ENCODE peak calls at places on chromosome 3, in nine cellular contexts. C, Q, H, I, M, N, F, J and O are unnamed samples. For H3K4me1, the result is how much of the 10 kb centered on the place peaks cover.

GRCh38 chr3:52123106-52123708 is 31.0 kb downstream of the POC1A start:
- DNase-seq in C (peak), Q (peak), H (peak), I (peak), M (peak), N (peak), F (peak), J (peak), O (peak)

GRCh38 chr3:18247776-18248310 is 177.3 kb downstream of the SATB1 start:
- DNase-seq in C (no peak), Q (no peak), H (no peak), I (no peak), M (no peak), N (no peak), F (no peak), J (no peak), O (no peak)

GRCh38 chr3:10332481-10333358 is 11.8 kb upstream of the SEC13 start:
- DNase-seq in C (no peak), Q (no peak), H (no peak), I (no peak), M (no peak), N (no peak), F (no peak), J (no peak), O (no peak)

GRCh38 chr3:186417791-186418190 is 55.8 kb upstream of the DGKG start:
- DNase-seq in C (no peak), Q (no peak), H (no peak), I (no peak), M (peak), N (no peak), F (no peak), J (no peak), O (no peak)

GRCh38 chr3:120558784-120559227 is 37.3 kb upstream of the NDUFB4 start:
- DNase-seq in C (peak), Q (peak), H (peak), I (peak), M (peak), N (peak), F (peak), J (peak), O (peak)

GRCh38 chr3:38455639-38456430 is 2.1 kb downstream of the ACVR2B start:
- DNase-seq in C (peak), Q (peak), H (no peak), I (peak), M (no peak), N (peak), F (no peak), J (no peak), O (no peak)

GRCh38 chr3:194069421-194070219 is 66.3 kb upstream of the HES1 start:
- DNase-seq in C (no peak), Q (no peak), H (no peak), I (no peak), M (peak), N (no peak), F (no peak), J (no peak), O (no peak)

GRCh38 chr3:111971533-111971932 is 7.3 kb upstream of the ABHD10 start:
- DNase-seq in C (peak), Q (peak), H (no peak), I (no peak), M (no peak), N (peak), F (no peak), J (no peak), O (no peak)

GRCh38 chr3:4719011-4719649 is 226.0 kb downstream of the ITPR1 start:
- DNase-seq in C (no peak), Q (no peak), H (no peak), I (no peak), M (no peak), N (no peak), F (no peak), J (no peak), O (no peak)

GRCh38 chr3:17972476-17972875 is 230.0 kb upstream of the TBC1D5 start:
- DNase-seq in C (no peak), Q (no peak), H (no peak), I (no peak), M (no peak), N (no peak), F (no peak), J (no peak), O (no peak)

GRCh38 chr3:63998852-63999754 is 24.2 kb downstream of the PSMD6 start:
- DNase-seq in C (peak), Q (no peak), H (no peak), I (no peak), M (no peak), N (no peak), F (no peak), J (no peak), O (no peak)

GRCh38 chr3:170809021-170809974 is 60.7 kb downstream of the RPL22L1 start:
- DNase-seq in C (peak), Q (peak), H (no peak), I (no peak), M (peak), N (no peak), F (no peak), J (peak), O (no peak)

GRCh38 chr3:155631323-155632019 is 113.4 kb downstream of the PLCH1 start:
- DNase-seq in C (no peak), Q (no peak), H (no peak), I (no peak), M (peak), N (no peak), F (no peak), J (no peak), O (no peak)

GRCh38 chr3:97971679-97972567 is at the start of gene RIOX2:
- DNase-seq in C (peak), Q (peak), H (peak), I (peak), M (peak), N (peak), F (peak), J (peak), O (no peak)

GRCh38 chr3:82130056-82130455 is 368.6 kb upstream of the GBE1 start:
- DNase-seq in C (no peak), Q (no peak), H (no peak), I (no peak), M (no peak), N (no peak), F (no peak), J (no peak), O (no peak)

GRCh38 chr3:46866720-46867549 is 3.7 kb upstream of the MYL3 start:
- DNase-seq in C (peak), Q (peak), H (no peak), I (peak), M (peak), N (peak), F (peak), J (peak), O (peak)

GRCh38 chr3:107367353-107367752 is 9.9 kb upstream of the CCDC54 start:
- DNase-seq in C (no peak), Q (no peak), H (no peak), I (no peak), M (peak), N (no peak), F (no peak), J (peak), O (no peak)

GRCh38 chr3:18225709-18226108 is 199.4 kb downstream of the SATB1 start:
- DNase-seq in C (no peak), Q (no peak), H (no peak), I (no peak), M (no peak), N (no peak), F (no peak), J (no peak), O (no peak)

GRCh38 chr3:193605876-193606275 is 12.9 kb downstream of the OPA1 start:
- DNase-seq in C (peak), Q (peak), H (no peak), I (no peak), M (peak), N (peak), F (peak), J (peak), O (no peak)

DNA sequence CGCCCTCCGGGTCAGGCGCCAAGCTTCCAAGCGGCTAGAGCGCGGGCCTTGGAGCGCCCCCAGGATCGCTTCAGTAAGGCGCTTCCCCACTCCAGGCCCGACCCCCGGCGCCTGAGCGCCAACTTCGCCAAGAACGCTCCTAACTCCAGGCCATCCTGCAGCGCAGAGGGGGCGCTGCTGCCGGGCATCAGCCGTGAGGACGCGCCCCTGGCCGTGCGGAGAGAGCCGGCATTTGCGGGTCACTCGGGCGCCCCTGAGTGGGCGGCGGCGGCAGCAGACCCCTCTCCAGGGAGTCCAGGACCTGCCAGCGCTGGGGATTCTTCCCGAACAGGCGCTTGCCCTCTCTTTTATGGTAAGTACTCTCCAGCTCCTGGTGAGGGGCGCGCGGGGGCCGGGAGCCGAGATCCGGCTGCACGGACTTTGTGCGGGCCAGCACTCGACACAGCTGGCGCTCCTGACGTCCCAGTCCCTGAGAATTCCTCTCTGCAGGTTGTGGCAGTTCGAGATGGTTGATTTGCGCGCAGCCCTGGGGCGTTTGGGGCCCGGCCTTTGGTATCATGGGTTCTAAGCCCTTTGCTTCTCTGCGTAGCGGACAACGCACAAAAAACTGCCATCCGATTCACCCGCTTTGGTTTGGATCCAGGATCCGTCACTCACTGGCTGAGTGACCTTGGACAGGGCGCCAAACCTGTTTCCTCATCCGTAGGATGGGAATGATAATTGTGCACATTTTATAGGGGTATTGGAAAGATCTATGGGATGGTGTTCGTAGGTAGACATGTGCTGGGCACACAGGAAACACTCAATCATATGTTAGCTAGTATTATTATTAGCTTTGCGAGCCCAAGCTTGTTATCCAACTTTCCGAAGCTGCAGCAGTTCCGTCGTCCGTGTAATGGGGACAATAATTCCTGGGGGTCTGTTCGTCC is 758 bp downstream of the SPSB4 start:
- DNase-seq in C (peak), Q (no peak), H (peak), I (no peak), M (no peak), N (peak), F (no peak), J (no peak), O (no peak)
- H3K4me3 ChIP-seq in C (peak), Q (peak), H (peak), I (peak), M (peak), N (peak), F (peak), J (no peak), O (peak)

GRCh38 chr3:172279974-172280373 is 168.3 kb downstream of the GHSR start:
- DNase-seq in C (no peak), Q (no peak), H (no peak), I (no peak), M (no peak), N (no peak), F (no peak), J (no peak), O (no peak)

GRCh38 chr3:172281884-172282283 is 166.4 kb downstream of the GHSR start:
- DNase-seq in C (no peak), Q (no peak), H (no peak), I (no peak), M (no peak), N (no peak), F (no peak), J (no peak), O (no peak)

GRCh38 chr3:172283848-172284357 is 164.4 kb downstream of the GHSR start:
- DNase-seq in C (no peak), Q (no peak), H (no peak), I (no peak), M (no peak), N (no peak), F (no peak), J (no peak), O (no peak)

GRCh38 chr3:172280406-172281051 is 167.7 kb downstream of the GHSR start:
- DNase-seq in C (no peak), Q (no peak), H (no peak), I (no peak), M (peak), N (no peak), F (no peak), J (no peak), O (no peak)

DNA sequence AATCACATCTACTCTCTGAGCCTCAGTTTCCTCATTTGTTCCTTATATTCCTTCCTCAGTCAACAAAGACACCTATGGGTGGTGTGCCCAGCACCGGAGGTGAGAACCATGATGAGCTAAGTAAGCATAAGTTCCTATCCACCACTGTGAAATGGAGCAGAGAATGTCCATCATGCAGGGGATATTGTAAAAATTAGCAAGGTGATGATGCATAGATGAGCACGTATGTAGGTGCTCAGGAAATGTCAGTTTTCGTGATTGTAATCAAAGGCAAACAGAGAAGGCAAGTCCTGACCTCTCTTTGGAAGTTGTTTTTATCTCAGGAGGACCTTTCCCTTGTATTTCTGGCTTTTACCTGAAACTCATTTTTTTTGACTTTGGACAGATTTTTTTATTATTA is 165.4 kb downstream of the GHSR start:
- DNase-seq in C (no peak), Q (no peak), H (no peak), I (no peak), M (no peak), N (no peak), F (no peak), J (no peak), O (no peak)
- H3K4me1 ChIP-seq in C (under half), Q (under half), H (under half), I (under half), M (half or more), N (under half), F (under half), J (under half), O (half or more)

GRCh38 chr3:177199206-177199765 is 2.0 kb upstream of the TBL1XR1 start:
- DNase-seq in C (no peak), Q (no peak), H (no peak), I (no peak), M (no peak), N (no peak), F (no peak), J (no peak), O (no peak)
- H3K4me3 ChIP-seq in C (no peak), Q (no peak), H (no peak), I (no peak), M (no peak), N (no peak), F (no peak), J (peak), O (no peak)

DNA sequence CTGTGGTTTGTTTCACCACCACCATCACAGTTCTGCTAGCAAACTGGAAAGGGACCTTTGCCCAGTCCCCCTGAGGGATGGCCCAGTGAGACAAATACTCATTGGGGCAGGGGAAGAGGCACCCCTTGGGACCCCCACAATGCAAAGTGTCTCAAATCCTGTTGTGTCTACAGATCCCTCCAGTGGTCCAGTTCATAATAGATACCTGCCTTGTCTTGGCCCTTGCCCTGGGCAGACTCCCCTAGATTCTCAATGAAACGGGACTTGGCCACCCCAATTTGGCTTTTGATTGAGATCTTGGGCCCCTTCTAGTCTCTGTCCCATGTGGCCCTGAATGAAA is 43.8 kb upstream of the RAB6B start:
- DNase-seq in C (no peak), Q (no peak), H (no peak), I (no peak), M (no peak), N (no peak), F (no peak), J (no peak), O (no peak)
- H3K4me1 ChIP-seq in C (under half), Q (under half), H (under half), I (under half), M (under half), N (under half), F (under half), J (under half), O (under half)

GRCh38 chr3:128725932-128726690 is at the start of gene RAB7A:
- DNase-seq in C (peak), Q (peak), H (peak), I (peak), M (peak), N (peak), F (peak), J (peak), O (peak)

GRCh38 chr3:128726691-128727031 is 678 bp downstream of the RAB7A start:
- DNase-seq in C (peak), Q (peak), H (no peak), I (peak), M (peak), N (peak), F (peak), J (peak), O (peak)

GRCh38 chr3:128727485-128727884 is 1.5 kb downstream of the RAB7A start:
- DNase-seq in C (no peak), Q (no peak), H (no peak), I (no peak), M (peak), N (no peak), F (no peak), J (no peak), O (no peak)

GRCh38 chr3:128727059-128727458 is 1.1 kb downstream of the RAB7A start:
- DNase-seq in C (no peak), Q (no peak), H (no peak), I (no peak), M (no peak), N (no peak), F (no peak), J (no peak), O (no peak)

GRCh38 chr3:128725547-128725931 is 444 bp upstream of the RAB7A start:
- DNase-seq in C (no peak), Q (no peak), H (no peak), I (no peak), M (no peak), N (no peak), F (no peak), J (no peak), O (no peak)
- H3K4me3 ChIP-seq in C (no peak), Q (peak), H (peak), I (peak), M (peak), N (peak), F (peak), J (peak), O (peak)